ENCODE peak calls at places on chromosomes 5 and 9, in five cellular contexts. T is non-pigmented ciliary epithelial cell, S is putamen, C is NCI-H1092, G is AG08395. I is an unnamed sample.

GRCh38 chr9:21559402-21560280 is 77.5 kb upstream of the IFNE start:
- DNase-seq in T (no peak), S (no peak), C (no peak), G (peak), I (peak)

GRCh38 chr5:127950707-127951356 is 132.7 kb upstream of the SLC12A2 start:
- DNase-seq in S (no peak), T (no peak), C (no peak), G (no peak), I (no peak)

GRCh38 chr5:180718810-180719453 is 20.9 kb downstream of the OR2Y1 start:
- DNase-seq in G (peak), S (no peak), C (no peak), T (peak), I (no peak)

GRCh38 chr9:113609562-113610318 is 146.2 kb downstream of the RGS3 start:
- DNase-seq in T (no peak), C (no peak), S (no peak), G (no peak), I (no peak)

GRCh38 chr9:899440-900184 is 58.1 kb downstream of the DMRT1 start:
- DNase-seq in S (peak), C (no peak), G (no peak), T (no peak), I (peak)

GRCh38 chr5:162256711-162257110 is 189.1 kb downstream of the GABRG2 start:
- DNase-seq in T (no peak), G (no peak), C (no peak), S (no peak), I (no peak)

GRCh38 chr9:136328011-136328621 is 777 bp downstream of the GPSM1 start:
- DNase-seq in S (no peak), T (no peak), G (no peak), C (no peak), I (no peak)

GRCh38 chr5:181001947-181002346 is 13.3 kb downstream of the BTNL3 start:
- DNase-seq in S (no peak), C (no peak), G (no peak), T (no peak), I (no peak)

GRCh38 chr5:75156585-75156984 is 80.1 kb downstream of the ANKRD31 start:
- DNase-seq in G (no peak), T (no peak), C (no peak), S (no peak), I (no peak)

GRCh38 chr5:73314395-73315195 is 134.0 kb downstream of the FOXD1 start:
- DNase-seq in C (no peak), S (no peak), G (no peak), T (no peak), I (no peak)

GRCh38 chr9:125908138-125908537 is 161.0 kb downstream of the PBX3 start:
- DNase-seq in G (no peak), S (no peak), C (no peak), T (no peak), I (no peak)

GRCh38 chr5:136724161-136724560 is 358.8 kb upstream of the TRPC7 start:
- DNase-seq in G (no peak), C (no peak), T (no peak), S (no peak), I (no peak)

GRCh38 chr9:6955251-6955921 is 197.6 kb downstream of the KDM4C start:
- DNase-seq in S (peak), G (peak), C (peak), T (no peak), I (no peak)

GRCh38 chr9:96514108-96514824 is 64.3 kb downstream of the HABP4 start:
- DNase-seq in S (no peak), C (no peak), T (no peak), G (peak), I (no peak)

GRCh38 chr9:114335745-114336144 is 6.1 kb downstream of the ORM2 start:
- DNase-seq in S (no peak), C (no peak), G (no peak), T (no peak), I (no peak)

GRCh38 chr9:122107291-122107805 is 14.2 kb upstream of the TTLL11 start:
- DNase-seq in G (no peak), C (no peak), T (no peak), S (no peak), I (no peak)

GRCh38 chr9:109990541-109990940 is 210.5 kb downstream of the PALM2AKAP2 start:
- DNase-seq in T (no peak), S (no peak), C (no peak), G (no peak), I (no peak)

GRCh38 chr5:80453372-80453771 is 34.5 kb upstream of the FAM151B start:
- DNase-seq in G (no peak), S (no peak), C (no peak), T (no peak), I (no peak)

GRCh38 chr5:110021251-110021650 is 331.5 kb downstream of the MAN2A1 start:
- DNase-seq in T (no peak), G (no peak), S (no peak), C (no peak), I (no peak)